ENCODE peak calls at places on chromosomes 2 and 18, in seven cellular contexts. I is body of pancreas, D is heart right ventricle, H is A549, C is AG09309, N is lower lobe of right lung, T is neural crest cell. Q is an unnamed sample.

GRCh38 chr2:54402350-54402749 is 53.8 kb upstream of the SPTBN1 start:
- DNase-seq in C (no peak), I (peak), H (no peak), N (no peak), T (no peak), D (peak), Q (peak)

GRCh38 chr2:70089220-70089945 is 2.1 kb downstream of the PCBP1 start:
- DNase-seq in H (peak), T (no peak), D (peak), N (no peak), C (no peak), I (peak), Q (no peak)

GRCh38 chr18:3823073-3823472 is 373.1 kb downstream of the TGIF1 start:
- DNase-seq in T (no peak), D (no peak), N (no peak), C (no peak), H (no peak), I (no peak), Q (no peak)

GRCh38 chr18:36387296-36387695 is 89.8 kb downstream of the FHOD3 start:
- DNase-seq in H (no peak), C (no peak), N (no peak), D (no peak), I (no peak), T (no peak), Q (no peak)

GRCh38 chr18:27966872-27967271 is 210.1 kb downstream of the CDH2 start:
- DNase-seq in D (no peak), C (no peak), N (no peak), I (no peak), T (no peak), H (no peak), Q (no peak)

GRCh38 chr2:144582651-144583361 is 62.9 kb upstream of the ZEB2 start:
- DNase-seq in N (no peak), C (no peak), D (no peak), T (no peak), H (no peak), I (no peak), Q (no peak)

GRCh38 chr2:50831666-50832065 is 200.3 kb downstream of the NRXN1 start:
- DNase-seq in I (no peak), T (no peak), H (no peak), D (no peak), N (no peak), C (no peak), Q (no peak)

GRCh38 chr18:77967791-77968190 is 718.1 kb downstream of the GALR1 start:
- DNase-seq in T (no peak), I (no peak), N (no peak), D (no peak), C (no peak), H (no peak), Q (no peak)

GRCh38 chr2:120684691-120685402 is 50.8 kb upstream of the GLI2 start:
- DNase-seq in N (no peak), D (no peak), T (no peak), H (no peak), C (peak), I (no peak), Q (no peak)

GRCh38 chr2:26243643-26244478 is 571 bp downstream of the HADHA start:
- DNase-seq in I (peak), D (no peak), T (peak), C (no peak), H (peak), N (no peak), Q (no peak)

GRCh38 chr18:57113783-57114465 is 33.0 kb upstream of the BOD1L2 start:
- DNase-seq in H (no peak), D (no peak), I (no peak), T (no peak), C (no peak), N (no peak), Q (no peak)

GRCh38 chr18:28736951-28737350 is 560.0 kb upstream of the CDH2 start:
- DNase-seq in D (no peak), N (no peak), I (no peak), C (no peak), T (no peak), H (no peak), Q (no peak)

GRCh38 chr2:63049291-63050185 is 1.1 kb upstream of the OTX1 start:
- DNase-seq in H (no peak), D (no peak), I (no peak), C (no peak), N (no peak), T (peak), Q (no peak)

GRCh38 chr2:218229851-218230250 is 12.9 kb downstream of the ARPC2 start:
- DNase-seq in H (no peak), T (no peak), I (no peak), C (no peak), N (no peak), D (no peak), Q (no peak)
- TF ChIP-seq CTCF in H (no peak), T (no peak), I (no peak), C (no peak), N (no peak), D (no peak), Q (no peak)

DNA sequence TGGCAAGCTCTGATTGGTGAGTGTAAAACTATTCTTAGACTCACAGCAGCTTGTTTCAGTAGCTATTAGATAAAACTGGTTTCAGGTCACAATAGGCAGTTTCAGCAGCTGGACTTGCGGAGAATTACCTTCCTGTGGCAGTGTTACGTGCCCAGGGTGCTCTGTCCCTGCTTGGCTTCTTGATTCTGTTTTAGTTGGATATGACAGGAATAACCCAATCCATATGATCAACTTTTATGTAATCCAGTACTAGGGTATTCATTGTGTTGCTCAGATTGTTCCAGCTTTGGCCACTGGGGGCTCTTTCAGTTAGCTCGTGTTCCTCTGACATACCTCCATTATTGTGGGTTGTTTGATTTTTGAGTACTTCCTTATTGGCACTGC is 43.1 kb downstream of the INPP4A start:
- DNase-seq in N (no peak), I (peak), H (peak), D (no peak), T (no peak), C (no peak), Q (peak)
- TF ChIP-seq CTCF in N (peak), I (peak), H (peak), D (peak), T (peak), C (peak), Q (no peak)

GRCh38 chr2:239979243-239980023 is 45.7 kb downstream of the NDUFA10 start:
- DNase-seq in C (no peak), H (no peak), D (no peak), N (no peak), I (no peak), T (peak), Q (no peak)
- TF ChIP-seq CTCF in C (peak), H (no peak), D (peak), N (no peak), I (no peak), T (peak), Q (no peak)

GRCh38 chr2:73356097-73356496 is 29.5 kb upstream of the ALMS1 start:
- DNase-seq in I (no peak), D (no peak), C (no peak), T (no peak), N (no peak), H (no peak), Q (no peak)

GRCh38 chr2:73366060-73366459 is 19.6 kb upstream of the ALMS1 start:
- DNase-seq in D (no peak), C (no peak), N (no peak), H (no peak), I (no peak), T (no peak), Q (no peak)

GRCh38 chr2:73359915-73360697 is 25.5 kb upstream of the ALMS1 start:
- DNase-seq in I (no peak), N (no peak), D (no peak), T (no peak), C (no peak), H (peak), Q (no peak)
- TF ChIP-seq CTCF in I (no peak), N (no peak), D (peak), T (peak), C (peak), H (peak), Q (no peak)

GRCh38 chr2:176097820-176098365 is 1.7 kb upstream of the HOXD12 start:
- DNase-seq in I (no peak), D (no peak), H (no peak), T (no peak), C (no peak), N (no peak), Q (no peak)
- TF ChIP-seq CTCF in I (no peak), D (no peak), H (no peak), T (peak), C (no peak), N (no peak), Q (no peak)

GRCh38 chr18:24111936-24112335 is 26.9 kb upstream of the CABYR start:
- DNase-seq in I (no peak), T (no peak), C (no peak), H (no peak), N (no peak), D (no peak), Q (no peak)
- TF ChIP-seq CTCF in I (no peak), T (no peak), C (no peak), H (no peak), N (no peak), D (no peak), Q (no peak)

GRCh38 chr2:159013103-159013502 is 44.7 kb downstream of the TANC1 start:
- DNase-seq in T (no peak), H (no peak), N (no peak), D (no peak), I (no peak), C (no peak), Q (no peak)

GRCh38 chr2:159015174-159015573 is 46.7 kb downstream of the TANC1 start:
- DNase-seq in N (no peak), T (no peak), H (no peak), C (no peak), I (no peak), D (no peak), Q (no peak)

GRCh38 chr2:159012142-159012541 is 43.7 kb downstream of the TANC1 start:
- DNase-seq in N (no peak), C (no peak), H (no peak), T (no peak), D (no peak), I (no peak), Q (no peak)

GRCh38 chr2:159010963-159011362 is 42.5 kb downstream of the TANC1 start:
- DNase-seq in D (no peak), I (no peak), N (no peak), H (no peak), C (no peak), T (no peak), Q (no peak)

DNA sequence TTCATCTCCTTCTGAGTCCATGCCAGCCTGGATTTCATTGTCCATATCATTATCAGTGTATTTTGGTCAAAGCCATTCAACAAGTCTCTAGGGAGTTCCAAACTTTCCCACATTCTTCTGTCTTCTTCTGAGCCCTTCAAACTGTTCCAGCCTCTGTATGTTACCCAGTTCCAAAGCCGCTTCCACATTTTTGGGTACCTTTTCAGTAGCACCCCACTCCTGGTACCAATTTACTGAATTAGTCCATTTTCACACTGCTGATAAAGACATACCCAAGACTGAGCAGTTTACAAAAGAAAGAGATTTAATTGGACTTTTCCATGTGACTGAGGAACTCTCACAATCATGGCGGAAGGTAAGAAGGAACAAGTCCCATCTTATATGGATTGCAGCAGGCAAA is 47.4 kb downstream of the TANC1 start:
- DNase-seq in I (no peak), N (no peak), T (no peak), C (no peak), D (no peak), H (no peak), Q (no peak)
- TF ChIP-seq CTCF in I (no peak), N (no peak), T (no peak), C (no peak), D (no peak), H (no peak), Q (no peak)

Q was measured in ovary.